ENCODE peak calls at places on chromosome 15, in seven cellular contexts. Z is prostate gland; H is activated CD4-positive, alpha-beta T cell treated with anti-CD3 and anti-CD28 coated beads, Interleukin-2, amount 50 U/mL, for 1 hour; T is KBM-7; K is effector CD4-positive, alpha-beta T cell; B is testis; F is LHCN-M2. P is an unnamed sample.

GRCh38 chr15:87902772-87903388 is 353.7 kb downstream of the NTRK3 start:
- DNase-seq in Z (no peak), H (no peak), T (no peak), K (no peak), B (no peak), F (no peak), P (no peak)

GRCh38 chr15:36970522-36970921 is 129.8 kb downstream of the MEIS2 start:
- DNase-seq in Z (no peak), H (no peak), T (no peak), K (no peak), B (no peak), F (no peak), P (no peak)

GRCh38 chr15:71807691-71808091 is 2.7 kb upstream of the NR2E3 start:
- DNase-seq in Z (no peak), H (no peak), T (no peak), K (no peak), B (no peak), F (peak), P (no peak)

GRCh38 chr15:88918738-88919137 is 5.6 kb upstream of the MFGE8 start:
- DNase-seq in Z (no peak), H (no peak), T (peak), K (no peak), B (no peak), F (peak), P (peak)

GRCh38 chr15:37773111-37773860 is 161.2 kb upstream of the TMCO5A start:
- DNase-seq in Z (no peak), H (no peak), T (no peak), K (no peak), B (no peak), F (peak), P (peak)

GRCh38 chr15:65630760-65631159 is 9.0 kb downstream of the SLC24A1 start:
- DNase-seq in Z (no peak), H (no peak), T (no peak), K (no peak), B (no peak), F (no peak), P (no peak)

GRCh38 chr15:39115379-39116057 is 465.4 kb upstream of the THBS1 start:
- DNase-seq in Z (no peak), H (no peak), T (no peak), K (no peak), B (no peak), F (peak), P (no peak)

GRCh38 chr15:40957581-40958051 is 4.3 kb downstream of the CHAC1 start:
- DNase-seq in Z (peak), H (no peak), T (no peak), K (no peak), B (peak), F (peak), P (no peak)

GRCh38 chr15:73388256-73388781 is 19.6 kb upstream of the HCN4 start:
- DNase-seq in Z (no peak), H (no peak), T (no peak), K (no peak), B (no peak), F (peak), P (peak)

GRCh38 chr15:22884344-22884743 is 45.9 kb downstream of the NIPA2 start:
- DNase-seq in Z (no peak), H (no peak), T (peak), K (no peak), B (peak), F (no peak), P (no peak)

GRCh38 chr15:42495361-42496212 is at the start of gene SNAP23:
- DNase-seq in Z (peak), H (peak), T (peak), K (peak), B (peak), F (peak), P (peak)

GRCh38 chr15:89003865-89004725 is 84.2 kb upstream of the ABHD2 start:
- DNase-seq in Z (no peak), H (no peak), T (peak), K (no peak), B (peak), F (peak), P (peak)

GRCh38 chr15:62241135-62241770 is 76.2 kb upstream of the C2CD4B start:
- DNase-seq in Z (no peak), H (no peak), T (peak), K (no peak), B (peak), F (peak), P (no peak)

GRCh38 chr15:36596915-36597314 is 17.5 kb downstream of the CDIN1 start:
- DNase-seq in Z (no peak), H (no peak), T (no peak), K (no peak), B (no peak), F (no peak), P (no peak)

GRCh38 chr15:100711479-100712130 is 109.2 kb downstream of the ASB7 start:
- DNase-seq in Z (no peak), H (no peak), T (no peak), K (no peak), B (peak), F (no peak), P (no peak)

GRCh38 chr15:84810073-84810840 is 6.9 kb upstream of the ALPK3 start:
- DNase-seq in Z (no peak), H (no peak), T (no peak), K (no peak), B (no peak), F (peak), P (peak)

GRCh38 chr15:22974745-22975144 is 5.4 kb downstream of the CYFIP1 start:
- DNase-seq in Z (no peak), H (no peak), T (peak), K (no peak), B (no peak), F (no peak), P (no peak)

GRCh38 chr15:43483306-43484128 is 9.4 kb downstream of the TP53BP1 start:
- DNase-seq in Z (no peak), H (no peak), T (peak), K (no peak), B (no peak), F (peak), P (no peak)

GRCh38 chr15:55267401-55268053 is 22.1 kb downstream of the RAB27A start:
- DNase-seq in Z (no peak), H (peak), T (peak), K (peak), B (peak), F (no peak), P (peak)

GRCh38 chr15:67883228-67883773 is 43.5 kb upstream of the RNU6-1 start:
- DNase-seq in Z (no peak), H (no peak), T (peak), K (no peak), B (peak), F (no peak), P (no peak)

GRCh38 chr15:60002528-60003218 is 1.4 kb upstream of the FOXB1 start:
- DNase-seq in Z (no peak), H (no peak), T (no peak), K (no peak), B (no peak), F (no peak), P (no peak)

GRCh38 chr15:75921732-75922703 is 18.3 kb downstream of the FBXO22 start:
- DNase-seq in Z (no peak), H (no peak), T (peak), K (no peak), B (peak), F (peak), P (peak)

GRCh38 chr15:91281991-91282390 is 181.9 kb downstream of the SV2B start:
- DNase-seq in Z (no peak), H (no peak), T (no peak), K (no peak), B (no peak), F (no peak), P (no peak)

GRCh38 chr15:36601952-36602351 is 22.5 kb downstream of the CDIN1 start:
- DNase-seq in Z (no peak), H (no peak), T (no peak), K (no peak), B (no peak), F (no peak), P (no peak)

GRCh38 chr15:42018306-42019224 is 2.3 kb downstream of the PLA2G4E start:
- DNase-seq in Z (no peak), H (no peak), T (no peak), K (no peak), B (no peak), F (no peak), P (no peak)

GRCh38 chr15:64855206-64856000 is 13.7 kb downstream of the PLEKHO2 start:
- DNase-seq in Z (no peak), H (no peak), T (no peak), K (no peak), B (no peak), F (peak), P (no peak)

GRCh38 chr15:29127506-29128430 is 141.9 kb downstream of the NSMCE3 start:
- DNase-seq in Z (no peak), H (no peak), T (no peak), K (no peak), B (no peak), F (no peak), P (no peak)

GRCh38 chr15:58545307-58546065 is 113.7 kb downstream of the LIPC start:
- DNase-seq in Z (no peak), H (no peak), T (peak), K (no peak), B (no peak), F (peak), P (peak)

GRCh38 chr15:72783563-72784232 is at the start of gene ADPGK:
- DNase-seq in Z (peak), H (peak), T (peak), K (peak), B (peak), F (peak), P (peak)

GRCh38 chr15:55685292-55685691 is 57.7 kb downstream of the PRTG start:
- DNase-seq in Z (no peak), H (no peak), T (no peak), K (no peak), B (no peak), F (no peak), P (no peak)

GRCh38 chr15:66798426-66799061 is 96.5 kb downstream of the SMAD6 start:
- DNase-seq in Z (no peak), H (no peak), T (no peak), K (no peak), B (peak), F (no peak), P (peak)